ENCODE peak calls at places on chromosomes 16 and 17, in seven cellular contexts. D is adipocyte; J is CD4-positive, alpha-beta T cell; X is pancreas; B is body of pancreas; L is hepatocyte; R is CD8-positive, alpha-beta memory T cell. Z is an unnamed sample.
A peak's percentile ranks its signal among the peaks of the same experiment; 100 is the strongest.

GRCh38 chr16:78388920-78389564 is 289.6 kb downstream of the WWOX start:
- DNase-seq in D (no peak), J (no peak), X (no peak), B (no peak), L (no peak), R (no peak), Z (no peak)

GRCh38 chr17:20073056-20073979 is 64.2 kb downstream of the SPECC1 start:
- DNase-seq in D (peak; percentile 41), J (peak; percentile 18), X (no peak), B (peak; percentile 54), L (no peak), R (peak; percentile 5), Z (no peak)

GRCh38 chr17:36687736-36688135 is 86.4 kb downstream of the MRM1 start:
- DNase-seq in D (no peak), J (no peak), X (no peak), B (no peak), L (no peak), R (no peak), Z (no peak)

GRCh38 chr17:20922128-20922670 is 120.6 kb downstream of the USP22 start:
- DNase-seq in D (peak; percentile 57), J (no peak), X (no peak), B (no peak), L (no peak), R (no peak), Z (no peak)

GRCh38 chr17:57040571-57040970 is 44.5 kb upstream of the AKAP1 start:
- DNase-seq in D (no peak), J (no peak), X (no peak), B (no peak), L (no peak), R (no peak), Z (no peak)

GRCh38 chr17:80948961-80949450 is 42.6 kb upstream of the CHMP6 start:
- DNase-seq in D (no peak), J (no peak), X (no peak), B (no peak), L (no peak), R (no peak), Z (peak; percentile 8)

GRCh38 chr17:58303981-58304734 is 23.4 kb upstream of the MPO start:
- DNase-seq in D (peak; percentile 9), J (peak; percentile 53), X (peak; percentile 59), B (peak; percentile 36), L (peak; percentile 55), R (peak; percentile 55), Z (peak; percentile 35)

GRCh38 chr16:19844945-19845641 is 39.6 kb downstream of the GPRC5B start:
- DNase-seq in D (peak; percentile 75), J (no peak), X (no peak), B (no peak), L (peak; percentile 54), R (no peak), Z (no peak)

GRCh38 chr17:27446569-27447301 is 9.5 kb upstream of the KSR1 start:
- DNase-seq in D (peak; percentile 96), J (no peak), X (no peak), B (no peak), L (peak; percentile 68), R (no peak), Z (no peak)

GRCh38 chr16:88570691-88571092 is 489 bp downstream of the ZC3H18 start:
- DNase-seq in D (peak; percentile 58), J (peak; percentile 42), X (peak; percentile 39), B (no peak), L (peak; percentile 55), R (no peak), Z (peak; percentile 25)

GRCh38 chr16:88719267-88719932 is 13.1 kb downstream of the CTU2 start:
- DNase-seq in D (no peak), J (no peak), X (no peak), B (no peak), L (no peak), R (no peak), Z (no peak)

GRCh38 chr16:89801800-89802199 is 14.6 kb downstream of the FANCA start:
- DNase-seq in D (peak; percentile 8), J (no peak), X (no peak), B (no peak), L (no peak), R (no peak), Z (no peak)

GRCh38 chr17:58534331-58534730 is 19.9 kb upstream of the MTMR4 start:
- DNase-seq in D (no peak), J (no peak), X (no peak), B (no peak), L (no peak), R (no peak), Z (no peak)

GRCh38 chr17:71792966-71793365 is 327.9 kb upstream of the SOX9 start:
- DNase-seq in D (peak; percentile 19), J (no peak), X (no peak), B (no peak), L (no peak), R (no peak), Z (no peak)

GRCh38 chr17:65567566-65567965 is 6.1 kb upstream of the AXIN2 start:
- DNase-seq in D (no peak), J (no peak), X (no peak), B (no peak), L (no peak), R (no peak), Z (no peak)

GRCh38 chr16:75377971-75378386 is 55.3 kb downstream of the CFDP1 start:
- DNase-seq in D (peak; percentile 93), J (no peak), X (no peak), B (peak; percentile 54), L (peak; percentile 61), R (no peak), Z (no peak)

GRCh38 chr17:38606646-38607611 is 1.2 kb upstream of the SRCIN1 start:
- DNase-seq in D (no peak), J (no peak), X (peak; percentile 69), B (peak; percentile 77), L (no peak), R (no peak), Z (no peak)

GRCh38 chr16:31453255-31454204 is 5.8 kb upstream of the ARMC5 start:
- DNase-seq in D (peak; percentile 44), J (no peak), X (no peak), B (peak; percentile 23), L (peak; percentile 49), R (no peak), Z (no peak)

GRCh38 chr17:10681866-10682446 is 15.4 kb downstream of the SCO1 start:
- DNase-seq in D (peak; percentile 55), J (no peak), X (no peak), B (no peak), L (no peak), R (no peak), Z (no peak)

GRCh38 chr17:44940768-44941167 is 6.8 kb downstream of the KIF18B start:
- DNase-seq in D (no peak), J (no peak), X (no peak), B (no peak), L (no peak), R (no peak), Z (no peak)

GRCh38 chr17:14297161-14297851 is 3.6 kb upstream of the HS3ST3B1 start:
- DNase-seq in D (peak; percentile 75), J (no peak), X (no peak), B (no peak), L (peak; percentile 80), R (no peak), Z (peak; percentile 23)

GRCh38 chr17:81309859-81310839 is 15.0 kb upstream of the SLC38A10 start:
- DNase-seq in D (no peak), J (no peak), X (no peak), B (no peak), L (no peak), R (no peak), Z (no peak)

GRCh38 chr17:78890111-78890897 is 12.7 kb downstream of the CEP295NL start:
- DNase-seq in D (no peak), J (peak; percentile 53), X (no peak), B (peak; percentile 79), L (no peak), R (peak; percentile 70), Z (no peak)

GRCh38 chr17:28392491-28392890 is 13.5 kb downstream of the SLC46A1 start:
- DNase-seq in D (no peak), J (no peak), X (no peak), B (no peak), L (no peak), R (no peak), Z (no peak)

GRCh38 chr17:63440127-63440769 is 5.9 kb downstream of the CYB561 start:
- DNase-seq in D (no peak), J (peak; percentile 19), X (no peak), B (no peak), L (no peak), R (no peak), Z (no peak)

GRCh38 chr17:72004011-72004427 is 116.8 kb upstream of the SOX9 start:
- DNase-seq in D (no peak), J (no peak), X (no peak), B (no peak), L (no peak), R (no peak), Z (no peak)

GRCh38 chr17:73028311-73028755 is 64.2 kb downstream of the SLC39A11 start:
- DNase-seq in D (peak; percentile 67), J (no peak), X (no peak), B (no peak), L (peak; percentile 36), R (no peak), Z (no peak)

GRCh38 chr17:49123061-49123460 is 9.5 kb upstream of the B4GALNT2 start:
- DNase-seq in D (no peak), J (no peak), X (no peak), B (no peak), L (no peak), R (no peak), Z (no peak)
- H3K9me3 ChIP-seq in D (peaks cover 9% of the 10 kb centered on the region), J (no peaks in the 10 kb centered on the region), X (no peaks in the 10 kb centered on the region), B (no peaks in the 10 kb centered on the region), L (no peaks in the 10 kb centered on the region), R (no peaks in the 10 kb centered on the region), Z (no peaks in the 10 kb centered on the region)

GRCh38 chr17:22717211-22717610 is 1024.9 kb downstream of the KCNJ18 start:
- DNase-seq in D (no peak), J (no peak), X (no peak), B (no peak), L (no peak), R (no peak), Z (no peak)

GRCh38 chr17:22718689-22719088 is 1026.4 kb downstream of the KCNJ18 start:
- DNase-seq in D (no peak), J (no peak), X (no peak), B (no peak), L (no peak), R (no peak), Z (no peak)
- H3K9me3 ChIP-seq in D (peaks cover 6% of the 10 kb centered on the region), J (peaks cover under 1% of the 10 kb centered on the region), X (no peaks in the 10 kb centered on the region), B (no peaks in the 10 kb centered on the region), L (no peaks in the 10 kb centered on the region), R (no peaks in the 10 kb centered on the region), Z (no peaks in the 10 kb centered on the region)

GRCh38 chr16:35631261-35631945 is 2172.0 kb downstream of the TP53TG3F start:
- DNase-seq in D (no peak), J (no peak), X (no peak), B (no peak), L (no peak), R (no peak), Z (no peak)
- H3K9me3 ChIP-seq in D (no peaks in the 10 kb centered on the region), J (peaks cover 28% of the 10 kb centered on the region), X (no peaks in the 10 kb centered on the region), B (no peaks in the 10 kb centered on the region), L (no peaks in the 10 kb centered on the region), R (no peaks in the 10 kb centered on the region), Z (no peaks in the 10 kb centered on the region)

GRCh38 chr17:54280741-54281140 is 458.0 kb downstream of the KIF2B start:
- DNase-seq in D (no peak), J (no peak), X (no peak), B (no peak), L (no peak), R (no peak), Z (no peak)

GRCh38 chr17:54282886-54283285 is 460.2 kb downstream of the KIF2B start:
- DNase-seq in D (no peak), J (no peak), X (no peak), B (no peak), L (no peak), R (no peak), Z (no peak)

GRCh38 chr17:54277868-54278267 is 455.1 kb downstream of the KIF2B start:
- DNase-seq in D (no peak), J (no peak), X (no peak), B (no peak), L (no peak), R (no peak), Z (no peak)
- H3K9me3 ChIP-seq in D (no peaks in the 10 kb centered on the region), J (no peaks in the 10 kb centered on the region), X (no peaks in the 10 kb centered on the region), B (no peaks in the 10 kb centered on the region), L (no peaks in the 10 kb centered on the region), R (no peaks in the 10 kb centered on the region), Z (no peaks in the 10 kb centered on the region)